ENCODE peak calls at places on chromosomes 16 and 17, in six cellular contexts. X is SK-N-SH, O is cardiac fibroblast, S is Peyer's patch, G is fibroblast of pulmonary artery, A is pancreas. L is an unnamed sample.

GRCh38 chr17:10604521-10604920 is 52.6 kb downstream of the MYH3 start:
- DNase-seq in X (no peak), G (no peak), O (no peak), A (no peak), S (no peak), L (no peak)

GRCh38 chr17:49935526-49936210 is 33.3 kb upstream of the DLX4 start:
- DNase-seq in A (no peak), S (no peak), G (no peak), O (no peak), X (no peak), L (no peak)

GRCh38 chr17:37824534-37825485 is 80.0 kb upstream of the HNF1B start:
- DNase-seq in A (no peak), S (no peak), O (peak), X (no peak), G (peak), L (peak)

GRCh38 chr16:65319621-65320231 is 197.9 kb upstream of the CDH11 start:
- DNase-seq in X (no peak), A (no peak), O (no peak), S (no peak), G (no peak), L (no peak)

GRCh38 chr17:74192950-74193781 is 10.3 kb upstream of the RPL38 start:
- DNase-seq in X (no peak), O (no peak), A (peak), S (no peak), G (no peak), L (peak)

GRCh38 chr16:87086156-87086555 is 231.0 kb downstream of the C16orf95 start:
- DNase-seq in G (no peak), S (no peak), A (no peak), X (no peak), O (peak), L (no peak)

GRCh38 chr17:64081802-64082799 is 47.8 kb downstream of the ERN1 start:
- DNase-seq in G (peak), X (peak), A (no peak), S (peak), O (peak), L (no peak)

GRCh38 chr16:85010931-85011845 is at the start of gene ZDHHC7:
- DNase-seq in O (peak), G (peak), S (peak), A (peak), X (peak), L (peak)

GRCh38 chr17:21186399-21187187 is 27.4 kb downstream of the TMEM11 start:
- DNase-seq in S (no peak), X (no peak), A (no peak), O (no peak), G (no peak), L (no peak)

GRCh38 chr17:18037482-18037881 is 1.5 kb downstream of the ATPAF2 start:
- DNase-seq in S (no peak), A (no peak), X (no peak), G (no peak), O (no peak), L (no peak)

GRCh38 chr16:26736084-26736483 is 330.6 kb upstream of the C16orf82 start:
- DNase-seq in A (no peak), S (no peak), X (no peak), G (no peak), O (no peak), L (no peak)

GRCh38 chr17:17971431-17972125 is 622 bp downstream of the TOM1L2 start:
- DNase-seq in A (peak), X (peak), G (no peak), O (peak), S (no peak), L (no peak)

GRCh38 chr17:18256776-18257175 is 1.8 kb downstream of the FLII start:
- DNase-seq in A (no peak), X (no peak), S (no peak), G (no peak), O (no peak), L (no peak)

GRCh38 chr17:78734841-78735641 is 47.0 kb downstream of the CYTH1 start:
- DNase-seq in S (no peak), O (no peak), X (no peak), G (no peak), A (no peak), L (peak)

GRCh38 chr17:13491916-13492315 is 109.8 kb downstream of the HS3ST3A1 start:
- DNase-seq in S (no peak), A (no peak), O (no peak), X (no peak), G (no peak), L (no peak)

GRCh38 chr17:59668816-59669215 is 38.4 kb downstream of the PTRH2 start:
- DNase-seq in X (no peak), A (no peak), G (peak), S (no peak), O (peak), L (no peak)

GRCh38 chr17:60392042-60392844 is at the start of gene USP32:
- DNase-seq in A (peak), G (peak), X (peak), S (peak), O (peak), L (peak)

GRCh38 chr17:83189673-83190385 is 110.4 kb downstream of the METRNL start:
- DNase-seq in O (peak), G (peak), S (no peak), A (peak), X (no peak), L (no peak)

GRCh38 chr16:997440-998051 is 16.0 kb downstream of the SOX8 start:
- DNase-seq in G (peak), O (peak), A (peak), S (no peak), X (no peak), L (peak)

GRCh38 chr17:57009737-57010445 is 32.0 kb downstream of the SCPEP1 start:
- DNase-seq in G (peak), A (peak), O (peak), X (peak), S (peak), L (peak)

GRCh38 chr17:59707971-59708425 is 544 bp downstream of the VMP1 start:
- DNase-seq in G (no peak), X (no peak), O (peak), A (no peak), S (no peak), L (no peak)

GRCh38 chr16:67302076-67302475 is 22.7 kb downstream of the PLEKHG4 start:
- DNase-seq in A (no peak), X (peak), S (no peak), G (no peak), O (no peak), L (peak)

GRCh38 chr17:55154101-55154500 is 110.7 kb upstream of the HLF start:
- DNase-seq in A (no peak), S (no peak), G (no peak), O (no peak), X (no peak), L (no peak)

GRCh38 chr16:79381552-79382042 is 218.9 kb downstream of the MAF start:
- DNase-seq in G (no peak), O (no peak), S (no peak), X (no peak), A (no peak), L (no peak)

GRCh38 chr16:75206749-75207451 is at the start of gene CTRB2:
- DNase-seq in A (peak), O (no peak), G (no peak), S (no peak), X (no peak), L (no peak)

GRCh38 chr17:39928868-39929651 is 1.5 kb downstream of the LRRC3C start:
- DNase-seq in A (no peak), G (peak), X (no peak), S (no peak), O (peak), L (no peak)

GRCh38 chr16:67800252-67801046 is 5.9 kb downstream of the RANBP10 start:
- DNase-seq in S (no peak), X (no peak), G (no peak), O (no peak), A (no peak), L (no peak)

DNA sequence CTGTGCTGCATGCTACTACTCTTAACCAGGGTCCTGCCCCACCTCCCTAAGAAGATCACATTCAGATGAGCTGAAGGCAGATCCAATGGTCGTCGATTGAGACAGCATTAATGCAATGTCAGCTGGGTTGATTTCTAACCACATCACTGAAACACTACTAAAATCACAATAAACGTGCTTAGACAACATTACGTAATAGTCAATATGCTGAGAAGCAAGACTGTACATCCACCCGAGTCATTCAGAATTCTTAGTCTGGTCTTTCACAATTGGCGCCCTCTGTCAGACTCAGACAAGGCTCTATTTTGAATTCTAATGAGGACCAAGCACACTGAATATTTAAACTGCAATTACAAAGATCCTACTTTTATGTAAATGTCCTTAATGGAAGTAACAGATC is 205.2 kb downstream of the STX8 start:
- DNase-seq in X (no peak), S (no peak), O (peak), A (no peak), G (peak), L (no peak)
- H3K4me3 ChIP-seq in X (peak), S (no peak), O (no peak), A (no peak), G (no peak), L (no peak)

DNA sequence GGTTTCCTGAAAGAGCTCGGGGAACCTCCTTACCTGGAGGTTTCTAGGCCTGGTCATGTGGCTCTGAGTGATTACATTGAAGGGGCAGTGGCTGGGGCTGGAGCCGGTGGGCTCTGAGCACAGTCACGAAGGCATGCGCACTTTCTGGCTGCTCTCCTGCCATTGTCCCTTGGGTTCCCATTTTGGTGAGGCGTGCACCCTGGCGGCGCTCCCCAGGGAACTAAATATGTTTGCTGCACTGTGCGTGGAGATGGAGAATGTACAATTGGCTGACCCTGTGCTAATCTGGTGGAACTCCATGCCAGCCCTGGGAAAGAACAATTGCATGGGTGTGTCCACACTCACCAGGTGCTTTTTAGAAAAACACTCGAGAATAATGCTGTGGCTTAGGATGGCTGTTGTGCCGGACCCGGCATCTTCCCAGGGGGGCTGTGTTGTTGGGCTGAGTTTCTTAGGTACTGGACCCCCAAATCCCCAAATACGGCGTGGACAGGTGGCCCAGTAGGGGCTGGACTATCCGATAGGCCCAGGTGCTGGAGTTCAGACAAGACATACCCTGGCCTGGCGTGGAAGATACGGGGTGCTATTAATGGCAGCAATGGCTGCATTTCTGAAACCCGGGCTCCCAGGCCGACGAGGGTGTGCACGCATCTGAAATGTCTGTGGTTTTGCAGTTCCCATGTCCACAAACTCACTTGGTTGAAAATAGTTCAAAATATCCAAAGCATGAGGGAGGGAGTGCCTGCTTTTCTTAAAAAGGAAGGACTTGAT is 230.5 kb downstream of the SEC14L1 start:
- DNase-seq in S (no peak), G (no peak), A (no peak), O (no peak), X (no peak), L (no peak)
- H3K4me3 ChIP-seq in S (no peak), G (no peak), A (no peak), O (no peak), X (no peak), L (no peak)

GRCh38 chr17:5583426-5584382 is 605 bp downstream of the NLRP1 start:
- DNase-seq in G (no peak), X (no peak), O (peak), S (no peak), A (no peak), L (peak)

GRCh38 chr17:5584383-5584951 is at the start of gene NLRP1:
- DNase-seq in S (peak), O (peak), X (peak), G (peak), A (peak), L (peak)

GRCh38 chr17:5587431-5588032 is 3.2 kb upstream of the NLRP1 start:
- DNase-seq in A (peak), X (peak), O (peak), G (peak), S (peak), L (peak)

GRCh38 chr17:5585814-5586558 is 1.7 kb upstream of the NLRP1 start:
- DNase-seq in S (no peak), G (no peak), A (no peak), X (no peak), O (no peak), L (peak)

DNA sequence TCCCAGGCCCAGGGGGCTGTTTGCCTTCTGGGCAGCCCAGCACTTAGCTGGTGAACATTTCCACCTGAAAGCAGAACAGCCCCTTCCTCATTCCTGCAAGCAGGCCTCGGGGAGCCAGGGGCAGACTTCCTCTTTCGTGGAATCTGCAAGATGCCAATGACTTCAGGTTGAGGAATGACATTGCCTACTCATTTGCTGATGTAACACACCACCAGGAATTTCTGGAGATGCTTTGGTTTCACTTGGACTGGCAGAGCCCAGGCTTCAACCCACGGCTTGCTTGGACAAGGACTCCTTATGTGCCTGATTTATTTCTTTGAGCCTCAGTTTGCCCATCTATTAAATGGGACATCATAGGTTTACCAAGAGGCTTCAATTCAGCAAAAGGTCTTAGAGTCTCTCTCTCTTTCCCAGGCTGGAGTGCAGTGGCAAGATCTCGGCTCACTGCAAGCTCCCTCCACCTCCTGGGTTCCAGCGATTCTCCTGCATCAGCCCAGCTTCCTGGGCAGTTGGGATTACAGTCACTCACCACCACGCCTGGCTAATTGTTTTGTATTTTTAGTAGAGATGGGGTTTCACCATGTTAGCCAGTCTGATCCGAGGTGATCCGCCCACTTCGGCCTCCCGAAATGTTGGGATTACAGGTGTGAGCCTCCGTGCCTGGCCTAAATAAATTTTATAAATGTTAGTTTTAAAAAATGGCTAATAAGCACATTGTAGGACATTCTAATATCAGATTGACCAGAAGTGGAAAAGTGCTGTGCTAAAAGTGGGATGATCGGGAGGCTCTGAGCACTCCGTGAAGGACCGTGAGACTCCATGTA is 874 bp upstream of the NLRP1 start:
- DNase-seq in X (no peak), O (peak), S (peak), A (no peak), G (peak), L (no peak)
- H3K4me3 ChIP-seq in X (peak), O (no peak), S (no peak), A (no peak), G (no peak), L (no peak)

DNA sequence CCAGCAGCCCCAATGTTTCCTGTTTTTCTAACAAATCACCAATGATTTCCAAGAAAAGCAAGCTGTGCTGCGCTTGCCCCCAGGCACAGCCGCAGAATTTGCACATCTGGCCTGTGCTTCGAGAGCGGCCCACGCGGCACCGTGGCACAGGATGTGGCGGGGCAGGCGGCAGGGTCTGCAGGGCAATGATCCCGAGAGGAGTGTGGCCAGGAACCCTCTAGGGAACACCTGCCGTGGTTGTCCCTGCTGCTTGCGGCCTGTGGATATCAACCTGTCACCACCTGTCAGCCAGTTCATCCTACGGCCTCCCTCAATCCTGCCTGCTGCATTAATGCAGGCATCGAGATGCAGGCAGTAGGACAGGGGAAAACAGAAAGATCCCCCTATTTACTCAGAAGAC is 24.0 kb downstream of the PIK3R5 start:
- DNase-seq in O (no peak), S (peak), X (no peak), G (no peak), A (no peak), L (no peak)
- H3K4me3 ChIP-seq in O (no peak), S (no peak), X (no peak), G (no peak), A (no peak), L (no peak)

GRCh38 chr17:44601574-44602372 is 44.5 kb downstream of the FZD2 start:
- DNase-seq in X (no peak), O (no peak), S (no peak), A (no peak), G (no peak), L (no peak)
- H3K4me3 ChIP-seq in X (no peak), O (no peak), S (no peak), A (no peak), G (no peak), L (no peak)

DNA sequence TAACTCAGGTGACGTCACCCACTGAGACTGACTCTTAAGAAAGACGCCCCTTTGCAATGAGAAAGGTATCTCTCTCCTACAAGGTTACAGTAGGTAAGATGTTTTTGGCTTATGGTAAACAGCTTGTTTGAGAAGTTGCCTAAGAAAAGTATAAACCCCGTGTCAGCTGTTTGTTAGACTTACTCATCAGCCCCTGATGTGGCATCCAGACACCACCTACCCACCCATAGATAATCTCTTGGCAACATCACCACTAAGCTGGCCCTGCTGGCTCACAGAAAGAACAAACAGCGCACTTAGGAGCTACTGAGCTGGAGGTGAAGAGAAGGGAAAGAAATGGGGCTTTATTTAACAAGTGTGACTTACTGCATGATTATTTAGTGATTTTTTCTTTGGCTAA is 121.0 kb downstream of the PARN start:
- DNase-seq in A (no peak), S (no peak), G (peak), O (peak), X (no peak), L (no peak)
- H3K4me3 ChIP-seq in A (no peak), S (no peak), G (no peak), O (no peak), X (no peak), L (peak)

DNA sequence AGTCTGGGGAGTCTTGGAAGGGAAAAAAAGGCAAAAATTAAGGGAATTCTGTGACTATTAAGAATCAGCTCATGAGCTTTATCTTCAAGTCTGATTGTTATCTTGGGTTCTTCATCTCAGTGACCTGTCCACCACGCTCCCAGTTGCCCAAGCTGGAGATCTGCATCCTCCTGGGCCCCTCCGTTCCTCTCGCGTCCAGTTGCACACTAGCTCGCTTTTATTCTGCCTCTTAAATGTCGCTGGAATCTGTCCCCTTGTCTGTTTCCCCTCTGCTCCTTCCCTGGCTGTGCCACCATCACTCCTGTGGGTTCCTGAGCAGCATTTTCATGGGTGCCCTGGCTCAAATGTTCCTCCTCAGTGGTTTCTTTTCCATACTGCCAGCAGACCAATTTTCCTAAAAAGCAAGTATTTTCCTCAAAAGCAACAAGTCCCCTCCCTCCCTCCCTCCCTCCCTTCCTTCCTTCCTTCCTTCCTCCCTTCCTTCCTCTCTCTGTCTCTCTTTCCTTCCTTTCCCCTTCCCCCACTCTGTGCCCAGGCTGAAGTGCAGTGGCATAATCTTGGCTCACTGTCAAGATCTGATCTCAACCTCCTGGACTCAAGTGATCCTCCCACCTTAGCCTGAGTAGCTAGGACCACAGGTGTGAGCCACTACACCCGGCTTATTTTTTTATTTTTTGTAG is 1.4 kb downstream of the ENDOV start:
- DNase-seq in S (no peak), A (no peak), O (no peak), G (no peak), X (peak), L (no peak)
- H3K4me3 ChIP-seq in S (peak), A (no peak), O (peak), G (peak), X (peak), L (peak)

L was measured in endodermal cell.